ENCODE peak calls at places on chromosomes 5 and 9, in seven cellular contexts. U is pancreas, O is psoas muscle, B is adrenal gland, T is sigmoid colon, G is epithelial cell of esophagus, V is fibroblast of lung. P is an unnamed sample.

GRCh38 chr9:110472111-110472510 is 107.4 kb downstream of the SVEP1 start:
- DNase-seq in V (no peak), U (no peak), B (no peak), G (no peak), T (no peak), O (no peak), P (no peak)

GRCh38 chr9:133729646-133730281 is 8.4 kb downstream of the SARDH start:
- DNase-seq in O (no peak), U (peak; percentile 75), T (peak; percentile 57), B (peak; percentile 8), V (no peak), G (no peak), P (no peak)

GRCh38 chr9:130988400-130988747 is 20.6 kb upstream of the LAMC3 start:
- DNase-seq in G (no peak), V (no peak), T (no peak), B (no peak), U (no peak), O (no peak), P (no peak)

GRCh38 chr9:4464911-4465513 is 25.3 kb upstream of the SLC1A1 start:
- DNase-seq in T (no peak), V (no peak), G (no peak), U (no peak), O (no peak), B (no peak), P (no peak)

GRCh38 chr9:73079326-73079725 is 72.3 kb upstream of the ANXA1 start:
- DNase-seq in V (peak; percentile 5), U (no peak), T (no peak), G (peak; percentile 74), B (no peak), O (no peak), P (no peak)

GRCh38 chr5:175797521-175798038 is 73.8 kb upstream of the CPLX2 start:
- DNase-seq in V (no peak), O (no peak), B (peak; percentile 22), U (no peak), T (no peak), G (no peak), P (no peak)

GRCh38 chr5:146130440-146131045 is 25.2 kb upstream of the PLAC8L1 start:
- DNase-seq in B (no peak), T (no peak), V (peak; percentile 27), U (no peak), O (no peak), G (peak; percentile 31), P (no peak)

GRCh38 chr5:127785098-127785927 is 82.1 kb downstream of the CCDC192 start:
- DNase-seq in T (no peak), B (no peak), G (peak; percentile 90), U (no peak), O (no peak), V (peak; percentile 97), P (no peak)

GRCh38 chr9:89522261-89522978 is 24.5 kb upstream of the SEMA4D start:
- DNase-seq in G (no peak), B (no peak), O (no peak), V (no peak), U (no peak), T (no peak), P (no peak)

GRCh38 chr9:113309204-113309813 is 6.1 kb upstream of the RNF183 start:
- DNase-seq in V (peak; percentile 23), O (no peak), G (peak; percentile 60), B (peak; percentile 39), T (no peak), U (no peak), P (no peak)

GRCh38 chr5:172862165-172862801 is 28.2 kb downstream of the ERGIC1 start:
- DNase-seq in T (no peak), G (no peak), O (no peak), U (no peak), B (no peak), V (peak; percentile 12), P (no peak)

GRCh38 chr9:129487658-129488483 is 133.0 kb downstream of the C9orf50 start:
- DNase-seq in V (peak; percentile 65), U (peak; percentile 81), G (peak; percentile 66), T (peak; percentile 91), O (peak; percentile 70), B (no peak), P (no peak)

GRCh38 chr9:93636172-93636661 is 59.8 kb downstream of the PHF2 start:
- DNase-seq in T (peak; percentile 54), O (no peak), V (no peak), B (peak; percentile 13), G (no peak), U (no peak), P (peak; percentile 90)

GRCh38 chr9:128554155-128554862 is 1.9 kb downstream of the SPTAN1 start:
- DNase-seq in T (peak; percentile 87), U (no peak), G (peak; percentile 88), V (peak; percentile 96), O (peak; percentile 60), B (peak; percentile 26), P (no peak)

GRCh38 chr5:78974011-78974410 is 11.1 kb downstream of the ARSB start:
- DNase-seq in O (no peak), G (no peak), B (no peak), V (no peak), T (no peak), U (no peak), P (no peak)

GRCh38 chr9:120931278-120932085 is 4.9 kb upstream of the TRAF1 start:
- DNase-seq in O (no peak), T (no peak), B (peak; percentile 31), V (peak; percentile 74), U (no peak), G (peak; percentile 70), P (no peak)

GRCh38 chr5:142316051-142316450 is 8.8 kb downstream of the SPRY4 start:
- DNase-seq in G (no peak), B (no peak), U (no peak), T (no peak), O (no peak), V (peak; percentile 48), P (no peak)

GRCh38 chr5:170315154-170315553 is 17.6 kb upstream of the LCP2 start:
- DNase-seq in V (peak; percentile 16), G (peak; percentile 4), U (no peak), O (peak; percentile 82), T (peak; percentile 94), B (peak; percentile 50), P (no peak)

GRCh38 chr9:4145482-4145881 is 154.4 kb downstream of the GLIS3 start:
- DNase-seq in G (no peak), V (no peak), U (no peak), O (no peak), B (no peak), T (no peak), P (no peak)

GRCh38 chr5:112485802-112486427 is 66.8 kb upstream of the EPB41L4A start:
- DNase-seq in T (no peak), U (no peak), V (no peak), G (peak; percentile 12), B (no peak), O (no peak), P (no peak)

GRCh38 chr5:112492291-112492690 is 73.2 kb upstream of the EPB41L4A start:
- DNase-seq in V (peak; percentile 58), T (no peak), O (no peak), U (no peak), G (peak; percentile 60), B (peak; percentile 31), P (no peak)

GRCh38 chr5:112491257-112491656 is 72.2 kb upstream of the EPB41L4A start:
- DNase-seq in G (peak; percentile 19), U (no peak), B (no peak), O (no peak), V (no peak), T (no peak), P (no peak)
- TF ChIP-seq CTCF in G (peak; percentile 39), U (no peak), B (no peak), O (peak; percentile 5), V (peak; percentile 27), T (no peak), P (peak; percentile 59)

DNA sequence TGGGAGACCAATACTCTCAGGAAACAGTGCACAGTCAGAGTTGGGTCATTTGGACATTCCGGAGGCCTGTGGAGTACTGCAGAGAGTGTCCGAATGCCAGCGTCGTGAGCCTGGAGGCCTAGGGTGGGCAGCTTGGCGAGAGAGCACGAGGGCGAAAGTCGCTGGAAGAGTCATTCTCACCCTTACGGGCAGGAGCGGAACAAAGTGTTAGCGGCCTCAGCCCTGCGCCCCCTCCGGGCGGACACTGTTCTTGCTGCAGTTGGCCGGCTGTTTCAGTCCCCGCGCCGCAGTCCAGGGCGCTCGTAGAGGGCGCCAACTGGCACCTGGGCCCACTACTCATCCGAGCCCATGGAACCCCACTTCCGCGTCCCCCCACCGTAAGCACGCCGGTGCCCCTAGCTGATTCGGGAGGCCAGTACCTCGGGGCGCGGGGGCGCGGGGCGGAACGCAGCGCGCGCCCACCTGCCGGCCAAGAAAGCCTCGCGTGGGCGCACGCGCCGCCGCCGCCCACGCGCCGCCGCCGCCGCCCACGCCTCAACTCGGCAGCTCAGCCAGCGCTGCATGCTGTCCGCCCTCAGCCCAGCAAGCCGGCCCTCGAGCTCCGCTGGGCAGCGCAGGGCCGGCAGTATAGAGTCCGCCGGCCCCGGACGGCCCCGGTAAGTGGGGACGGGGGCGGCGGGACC is 99.7 kb upstream of the CCL21 start:
- DNase-seq in T (no peak), U (peak; percentile 69), B (no peak), V (peak; percentile 11), O (no peak), G (peak; percentile 38), P (no peak)
- TF ChIP-seq CTCF in T (peak; percentile 12), U (no peak), B (no peak), V (peak; percentile 14), O (peak; percentile 34), G (peak; percentile 40), P (peak; percentile 45)

DNA sequence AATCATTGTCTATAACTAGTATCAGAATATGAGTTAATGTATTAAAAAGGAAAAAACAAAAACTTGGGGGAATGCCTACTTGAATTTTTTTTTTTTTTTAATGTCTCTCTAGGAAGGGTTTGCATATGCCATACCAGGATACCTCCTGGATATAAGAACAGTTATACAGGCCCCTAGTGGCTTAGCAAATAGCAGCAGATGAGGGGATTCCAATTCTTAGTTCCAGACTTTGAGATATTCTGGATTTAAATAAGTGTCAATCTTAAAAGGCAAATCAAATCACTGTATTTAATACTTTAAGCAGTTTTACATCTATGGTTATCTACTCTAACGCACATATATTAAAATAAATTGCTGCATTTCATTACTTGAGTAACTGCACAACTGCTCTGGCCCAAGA is 1055.5 kb upstream of the DMAC1 start:
- DNase-seq in B (no peak), U (no peak), T (no peak), G (no peak), O (no peak), V (peak; percentile 27), P (no peak)
- TF ChIP-seq CTCF in B (no peak), U (no peak), T (no peak), G (peak; percentile 17), O (no peak), V (peak; percentile 32), P (peak; percentile 80)

DNA sequence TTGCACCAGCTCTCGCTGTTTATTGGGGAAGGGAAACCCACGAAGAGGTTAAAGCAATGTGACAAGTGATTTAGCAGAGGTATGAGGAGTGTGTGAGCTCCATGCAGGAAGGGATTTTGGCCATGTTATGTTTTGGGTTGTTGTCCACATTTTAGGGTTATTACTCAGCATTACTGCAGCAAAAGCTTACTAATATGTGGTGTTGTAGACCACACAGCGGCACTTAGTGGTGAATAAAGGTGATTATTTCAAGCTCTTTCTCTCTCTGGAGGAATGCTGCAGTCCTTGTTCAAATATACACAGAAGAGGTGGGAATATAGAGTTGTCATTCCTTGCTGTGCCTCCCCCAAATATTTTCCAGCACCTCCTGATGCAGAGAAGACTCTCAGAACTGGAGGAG is 29.7 kb upstream of the AKNA start:
- DNase-seq in B (no peak), T (no peak), V (peak; percentile 87), U (no peak), G (peak; percentile 48), O (no peak), P (no peak)
- TF ChIP-seq CTCF in B (no peak), T (no peak), V (no peak), U (no peak), G (no peak), O (no peak), P (peak; percentile 57)

GRCh38 chr5:152593388-152593787 is 188.3 kb upstream of the NMUR2 start:
- DNase-seq in G (peak; percentile 27), T (no peak), U (no peak), O (no peak), B (no peak), V (no peak), P (no peak)
- TF ChIP-seq CTCF in G (peak; percentile 19), T (no peak), U (no peak), O (no peak), B (no peak), V (no peak), P (peak; percentile 20)

P was measured in chondrocyte.